ENCODE peak calls at places on chromosomes 5 and 9, in nine cellular contexts. D is HepG2, T is HCT116, B is heart right ventricle, Q is Panc1, U is cardiac muscle cell, X is mucosa of descending colon, Y is colonic mucosa, M is IMR-90. W is an unnamed sample.

GRCh38 chr5:138884554-138884953 is 9.4 kb upstream of the LRRTM2 start:
- DNase-seq in D (no peak), T (no peak), B (no peak), Q (no peak), U (no peak), X (no peak), Y (no peak), M (no peak), W (no peak)

GRCh38 chr9:120692901-120693573 is 21.2 kb downstream of the MEGF9 start:
- DNase-seq in D (no peak), T (no peak), B (no peak), Q (no peak), U (no peak), X (no peak), Y (no peak), M (peak; percentile 74), W (no peak)

GRCh38 chr5:156764149-156764548 is 85.9 kb upstream of the PPP1R2B start:
- DNase-seq in D (no peak), T (no peak), B (no peak), Q (no peak), U (no peak), X (no peak), Y (no peak), M (no peak), W (no peak)

GRCh38 chr5:54273715-54274114 is 36.7 kb downstream of the ARL15 start:
- DNase-seq in D (peak; percentile 41), T (no peak), B (no peak), Q (no peak), U (peak; percentile 10), X (no peak), Y (no peak), M (no peak), W (no peak)

GRCh38 chr5:135087950-135088349 is 53.9 kb upstream of the PITX1 start:
- DNase-seq in D (no peak), T (no peak), B (no peak), Q (no peak), U (no peak), X (no peak), Y (no peak), M (no peak), W (no peak)

GRCh38 chr9:81618923-81619322 is 70.4 kb downstream of the TLE1 start:
- DNase-seq in D (no peak), T (no peak), B (no peak), Q (no peak), U (no peak), X (no peak), Y (no peak), M (no peak), W (no peak)

GRCh38 chr5:13609504-13609903 is 335.0 kb downstream of the DNAH5 start:
- DNase-seq in D (no peak), T (no peak), B (no peak), Q (no peak), U (no peak), X (no peak), Y (no peak), M (no peak), W (no peak)

GRCh38 chr9:116516456-116516855 is 170.6 kb upstream of the TRIM32 start:
- DNase-seq in D (no peak), T (no peak), B (no peak), Q (no peak), U (no peak), X (no peak), Y (no peak), M (no peak), W (no peak)

GRCh38 chr9:99287641-99288040 is 65.6 kb downstream of the SEC61B start:
- DNase-seq in D (no peak), T (no peak), B (no peak), Q (no peak), U (no peak), X (no peak), Y (no peak), M (no peak), W (no peak)

GRCh38 chr9:757246-757881 is 84.1 kb upstream of the DMRT1 start:
- DNase-seq in D (peak; percentile 69), T (peak; percentile 24), B (no peak), Q (no peak), U (peak; percentile 64), X (peak; percentile 21), Y (peak; percentile 41), M (peak; percentile 67), W (peak; percentile 39)

GRCh38 chr5:66224273-66224672 is 80.2 kb downstream of the SREK1 start:
- DNase-seq in D (no peak), T (no peak), B (no peak), Q (no peak), U (no peak), X (no peak), Y (no peak), M (no peak), W (no peak)

GRCh38 chr5:76622076-76622475 is 1.1 kb downstream of the F2RL2 start:
- DNase-seq in D (no peak), T (no peak), B (no peak), Q (no peak), U (no peak), X (no peak), Y (no peak), M (no peak), W (no peak)
- H3K4me3 ChIP-seq in D (no peak overlapping the region), T (no peak overlapping the region), B (no peak overlapping the region), Q (no peak overlapping the region), U (no peak overlapping the region), X (no peak overlapping the region), Y (no peak overlapping the region), M (peak overlapping the region; percentile 40), W (no peak overlapping the region)

GRCh38 chr5:169721771-169722170 is 84.7 kb downstream of the DOCK2 start:
- DNase-seq in D (no peak), T (no peak), B (no peak), Q (no peak), U (no peak), X (no peak), Y (no peak), M (no peak), W (no peak)
- H3K36me3 ChIP-seq in D (no peaks in the 10 kb centered on the region), T (no peaks in the 10 kb centered on the region), B (no peaks in the 10 kb centered on the region), Q (no peaks in the 10 kb centered on the region), U (no peaks in the 10 kb centered on the region), X (no peaks in the 10 kb centered on the region), Y (no peaks in the 10 kb centered on the region), M (no peaks in the 10 kb centered on the region), W (no peaks in the 10 kb centered on the region)

DNA sequence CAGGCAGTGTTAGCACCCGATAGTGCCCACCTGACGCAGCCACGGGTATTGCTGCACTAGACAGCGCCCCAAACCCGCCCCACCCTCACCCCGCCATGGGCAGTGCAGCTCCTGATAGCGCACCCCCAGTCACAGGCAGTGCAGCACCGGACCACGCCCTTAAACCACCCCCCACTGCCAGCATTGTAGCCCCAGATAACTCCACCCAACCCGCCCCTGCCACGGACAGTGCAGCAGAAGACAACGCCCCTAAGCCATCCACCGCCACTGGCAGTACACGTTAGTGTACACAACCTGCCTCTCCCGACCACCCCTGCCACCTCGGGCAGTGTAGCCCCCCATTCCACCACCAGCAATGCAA is 825 bp upstream of the PCAT7 start:
- DNase-seq in D (no peak), T (no peak), B (no peak), Q (no peak), U (no peak), X (peak; percentile 78), Y (peak; percentile 72), M (no peak), W (no peak)
- H3K4me3 ChIP-seq in D (peak overlapping the region; percentile 79), T (peak overlapping the region; percentile 69), B (no peak overlapping the region), Q (peak overlapping the region; percentile 56), U (peak overlapping the region; percentile 88), X (peak overlapping the region; percentile 9), Y (peak overlapping the region; percentile 44), M (no peak overlapping the region), W (no peak overlapping the region)

GRCh38 chr5:172315599-172316531 is 32.3 kb upstream of the UBTD2 start:
- DNase-seq in D (no peak), T (no peak), B (no peak), Q (no peak), U (no peak), X (no peak), Y (no peak), M (no peak), W (no peak)
- H3K36me3 ChIP-seq in D (no peaks in the 10 kb centered on the region), T (no peaks in the 10 kb centered on the region), B (no peaks in the 10 kb centered on the region), Q (no peaks in the 10 kb centered on the region), U (no peaks in the 10 kb centered on the region), X (no peaks in the 10 kb centered on the region), Y (no peaks in the 10 kb centered on the region), M (no peaks in the 10 kb centered on the region), W (no peaks in the 10 kb centered on the region)

GRCh38 chr9:114386361-114386885 is 1.4 kb downstream of the AKNA start:
- DNase-seq in D (no peak), T (no peak), B (no peak), Q (no peak), U (peak; percentile 35), X (no peak), Y (no peak), M (no peak), W (no peak)

GRCh38 chr9:114384836-114385411 is 2.9 kb downstream of the AKNA start:
- DNase-seq in D (no peak), T (peak; percentile 13), B (no peak), Q (no peak), U (no peak), X (no peak), Y (no peak), M (no peak), W (no peak)

GRCh38 chr9:114383866-114384231 is 3.9 kb downstream of the AKNA start:
- DNase-seq in D (no peak), T (no peak), B (no peak), Q (no peak), U (no peak), X (no peak), Y (no peak), M (no peak), W (no peak)

GRCh38 chr9:114386886-114387677 is 700 bp downstream of the AKNA start:
- DNase-seq in D (no peak), T (no peak), B (peak; percentile 54), Q (no peak), U (no peak), X (peak; percentile 75), Y (peak; percentile 76), M (peak; percentile 17), W (no peak)

GRCh38 chr9:114385412-114386181 is 2.2 kb downstream of the AKNA start:
- DNase-seq in D (peak; percentile 54), T (peak; percentile 35), B (peak; percentile 48), Q (no peak), U (no peak), X (peak; percentile 80), Y (peak; percentile 74), M (peak; percentile 95), W (no peak)
- H3K4me3 ChIP-seq in D (no peak overlapping the region), T (no peak overlapping the region), B (peak overlapping the region; percentile 43), Q (no peak overlapping the region), U (peak overlapping the region; percentile 11), X (no peak overlapping the region), Y (peak overlapping the region; percentile 49), M (no peak overlapping the region), W (no peak overlapping the region)

W was measured in pancreas.